ENCODE peak calls at places on chromosomes 6 and 20, in six cellular contexts. One of them, this sample, is unnamed.

GRCh38 chr6:14070457-14070856 is 47.1 kb upstream of the CD83 start:
- DNase-seq in mucosa of gallbladder: no peak
- DNase-seq in psoas muscle: no peak
- DNase-seq in NCI-H345: no peak
- DNase-seq in NCI-H1417: no peak
- DNase-seq in astrocyte of the hippocampus: no peak
- DNase-seq in this sample: no peak

GRCh38 chr6:109055771-109056235 is 38.8 kb downstream of the SESN1 start:
- DNase-seq in mucosa of gallbladder: no peak
- DNase-seq in NCI-H1417: no peak
- DNase-seq in NCI-H345: no peak
- DNase-seq in astrocyte of the hippocampus: peak
- DNase-seq in psoas muscle: no peak
- DNase-seq in this sample: no peak

GRCh38 chr6:144347447-144347758 is 62.3 kb downstream of the UTRN start:
- DNase-seq in astrocyte of the hippocampus: no peak
- DNase-seq in NCI-H1417: no peak
- DNase-seq in NCI-H345: no peak
- DNase-seq in mucosa of gallbladder: no peak
- DNase-seq in psoas muscle: no peak
- DNase-seq in this sample: no peak

GRCh38 chr6:141265748-141266647 is 866.7 kb upstream of the GJE1 start:
- DNase-seq in mucosa of gallbladder: no peak
- DNase-seq in astrocyte of the hippocampus: peak
- DNase-seq in psoas muscle: no peak
- DNase-seq in NCI-H1417: no peak
- DNase-seq in NCI-H345: no peak
- DNase-seq in this sample: no peak

GRCh38 chr6:53654745-53655240 is 10.8 kb downstream of the KLHL31 start:
- DNase-seq in psoas muscle: no peak
- DNase-seq in NCI-H1417: no peak
- DNase-seq in NCI-H345: no peak
- DNase-seq in mucosa of gallbladder: no peak
- DNase-seq in astrocyte of the hippocampus: no peak
- DNase-seq in this sample: no peak

GRCh38 chr20:47857142-47857993 is 72.1 kb upstream of the SULF2 start:
- DNase-seq in astrocyte of the hippocampus: peak
- DNase-seq in NCI-H345: no peak
- DNase-seq in psoas muscle: no peak
- DNase-seq in mucosa of gallbladder: no peak
- DNase-seq in NCI-H1417: no peak
- DNase-seq in this sample: no peak

GRCh38 chr6:13338038-13338437 is 9.7 kb upstream of the TBC1D7 start:
- DNase-seq in astrocyte of the hippocampus: no peak
- DNase-seq in NCI-H345: no peak
- DNase-seq in NCI-H1417: no peak
- DNase-seq in mucosa of gallbladder: no peak
- DNase-seq in psoas muscle: no peak
- DNase-seq in this sample: no peak

GRCh38 chr6:33313105-33313708 is 671 bp downstream of the TAPBP start:
- DNase-seq in NCI-H345: peak
- DNase-seq in mucosa of gallbladder: peak
- DNase-seq in psoas muscle: peak
- DNase-seq in astrocyte of the hippocampus: peak
- DNase-seq in NCI-H1417: no peak
- DNase-seq in this sample: no peak

GRCh38 chr20:48015943-48016723 is 230.9 kb upstream of the SULF2 start:
- DNase-seq in astrocyte of the hippocampus: peak
- DNase-seq in NCI-H1417: no peak
- DNase-seq in psoas muscle: no peak
- DNase-seq in NCI-H345: no peak
- DNase-seq in mucosa of gallbladder: peak
- DNase-seq in this sample: no peak

GRCh38 chr20:1810926-1811620 is 84.1 kb upstream of the SIRPA start:
- DNase-seq in NCI-H345: no peak
- DNase-seq in astrocyte of the hippocampus: peak
- DNase-seq in psoas muscle: no peak
- DNase-seq in mucosa of gallbladder: no peak
- DNase-seq in NCI-H1417: no peak
- DNase-seq in this sample: no peak

GRCh38 chr6:165055231-165055630 is 254.2 kb downstream of the C6orf118 start:
- DNase-seq in psoas muscle: no peak
- DNase-seq in NCI-H345: no peak
- DNase-seq in astrocyte of the hippocampus: peak
- DNase-seq in NCI-H1417: no peak
- DNase-seq in mucosa of gallbladder: no peak
- DNase-seq in this sample: no peak

GRCh38 chr6:147157930-147158329 is 46.3 kb upstream of the STXBP5 start:
- DNase-seq in NCI-H1417: no peak
- DNase-seq in psoas muscle: no peak
- DNase-seq in astrocyte of the hippocampus: no peak
- DNase-seq in mucosa of gallbladder: no peak
- DNase-seq in NCI-H345: no peak
- DNase-seq in this sample: no peak

This sample was measured in NCI-H2029 treated with DMSO at 0.1 percent for 48 hours.